ENCODE peak calls at places on chromosome 21, in eight cellular contexts. I is epithelial cell of esophagus; C is Right ventricle myocardium inferior; R is AG10803; T is stimulated activated CD4-positive, alpha-beta T cell treated with anti-CD3 and anti-CD28 coated beads, TNF-alpha, amount 100 ng/mL, for 1 hour; Z is SHP77; E is NCI-H2029; A is cardiac muscle cell. P is an unnamed sample.

GRCh38 chr21:42433946-42434551 is 30.3 kb downstream of the UBASH3A start:
- DNase-seq in I (peak; percentile 80), C (no peak), R (no peak), T (no peak), Z (no peak), E (no peak), A (no peak), P (no peak)

GRCh38 chr21:29007801-29008200 is 11.3 kb downstream of the RWDD2B start:
- DNase-seq in I (no peak), C (no peak), R (no peak), T (no peak), Z (no peak), E (no peak), A (no peak), P (no peak)

GRCh38 chr21:32463889-32464300 is 51.4 kb downstream of the EVA1C start:
- DNase-seq in I (peak; percentile 54), C (no peak), R (peak; percentile 81), T (no peak), Z (no peak), E (no peak), A (no peak), P (no peak)

GRCh38 chr21:25944672-25945213 is 210.0 kb downstream of the GABPA start:
- DNase-seq in I (no peak), C (no peak), R (peak; percentile 64), T (no peak), Z (no peak), E (no peak), A (no peak), P (no peak)

GRCh38 chr21:45421846-45422775 is 17.1 kb downstream of the COL18A1 start:
- DNase-seq in I (no peak), C (peak; percentile 34), R (no peak), T (no peak), Z (no peak), E (no peak), A (no peak), P (no peak)

GRCh38 chr21:44455524-44456206 is 355 bp downstream of the LRRC3 start:
- DNase-seq in I (peak; percentile 2), C (peak; percentile 71), R (peak; percentile 25), T (no peak), Z (no peak), E (no peak), A (peak; percentile 55), P (no peak)

GRCh38 chr21:42310411-42311001 is 4.7 kb downstream of the TFF3 start:
- DNase-seq in I (no peak), C (no peak), R (no peak), T (no peak), Z (no peak), E (no peak), A (no peak), P (no peak)

GRCh38 chr21:43918385-43918947 is 53.4 kb downstream of the AGPAT3 start:
- DNase-seq in I (no peak), C (no peak), R (no peak), T (no peak), Z (no peak), E (no peak), A (no peak), P (no peak)

GRCh38 chr21:31630062-31630711 is 29.3 kb upstream of the SOD1 start:
- DNase-seq in I (peak; percentile 98), C (no peak), R (peak; percentile 13), T (no peak), Z (peak; percentile 24), E (peak; percentile 52), A (no peak), P (no peak)

GRCh38 chr21:35232545-35233176 is 183.6 kb upstream of the RUNX1 start:
- DNase-seq in I (peak; percentile 53), C (no peak), R (peak; percentile 36), T (no peak), Z (no peak), E (no peak), A (no peak), P (no peak)

GRCh38 chr21:43211085-43212071 is 42.6 kb downstream of the CRYAA start:
- DNase-seq in I (no peak), C (peak; percentile 69), R (no peak), T (no peak), Z (peak; percentile 78), E (peak; percentile 26), A (peak; percentile 41), P (no peak)

GRCh38 chr21:22297575-22297974 is 1299.4 kb downstream of the NCAM2 start:
- DNase-seq in I (no peak), C (no peak), R (no peak), T (no peak), Z (no peak), E (no peak), A (no peak), P (no peak)

GRCh38 chr21:44892536-44893277 is 19.2 kb upstream of the PTTG1IP start:
- DNase-seq in I (peak; percentile 61), C (peak; percentile 90), R (peak; percentile 44), T (peak; percentile 66), Z (peak; percentile 39), E (peak; percentile 7), A (peak; percentile 62), P (no peak)

GRCh38 chr21:27017251-27017650 is 50.4 kb upstream of the ADAMTS5 start:
- DNase-seq in I (no peak), C (no peak), R (peak; percentile 29), T (no peak), Z (no peak), E (no peak), A (no peak), P (no peak)

GRCh38 chr21:33089439-33089838 is 19.5 kb downstream of the OLIG1 start:
- DNase-seq in I (no peak), C (peak; percentile 65), R (no peak), T (no peak), Z (no peak), E (no peak), A (no peak), P (no peak)

GRCh38 chr21:40671721-40672120 is 175.2 kb downstream of the DSCAM start:
- DNase-seq in I (peak; percentile 38), C (no peak), R (peak; percentile 3), T (no peak), Z (no peak), E (no peak), A (no peak), P (no peak)